ENCODE peak calls at places on chromosomes 16 and 17, in six cellular contexts. I is heart left ventricle, K is pancreas, H is thoracic aorta, L is lower lobe of right lung, G is gastrocnemius medialis. Q is an unnamed sample.

GRCh38 chr16:89949756-89950155 is 1.2 kb downstream of the DEF8 start:
- DNase-seq in I (no peak), K (no peak), H (no peak), L (no peak), G (no peak), Q (no peak)

GRCh38 chr17:21677911-21678310 is 14.4 kb upstream of the KCNJ18 start:
- DNase-seq in I (no peak), K (no peak), H (no peak), L (no peak), G (no peak), Q (no peak)

GRCh38 chr17:3712811-3713463 is 10.8 kb upstream of the HASPIN start:
- DNase-seq in I (no peak), K (no peak), H (no peak), L (no peak), G (no peak), Q (no peak)

GRCh38 chr17:57009737-57010445 is 32.0 kb downstream of the SCPEP1 start:
- DNase-seq in I (no peak), K (peak), H (no peak), L (peak), G (peak), Q (peak)

GRCh38 chr17:44546711-44547606 is 10.3 kb upstream of the FZD2 start:
- DNase-seq in I (no peak), K (no peak), H (no peak), L (no peak), G (no peak), Q (no peak)

GRCh38 chr16:17138801-17139200 is 332.0 kb downstream of the XYLT1 start:
- DNase-seq in I (no peak), K (no peak), H (no peak), L (no peak), G (no peak), Q (no peak)

GRCh38 chr17:48576479-48577309 is 1.5 kb downstream of the HOXB4 start:
- DNase-seq in I (no peak), K (no peak), H (no peak), L (no peak), G (no peak), Q (no peak)

GRCh38 chr17:75830168-75831031 is 13.8 kb downstream of the UNC13D start:
- DNase-seq in I (no peak), K (no peak), H (no peak), L (no peak), G (no peak), Q (no peak)

GRCh38 chr16:9378876-9379275 is 287.4 kb downstream of the HAPSTR1 start:
- DNase-seq in I (no peak), K (no peak), H (no peak), L (no peak), G (no peak), Q (no peak)

GRCh38 chr16:87914812-87915211 is 21.5 kb downstream of the CA5A start:
- DNase-seq in I (no peak), K (no peak), H (no peak), L (no peak), G (no peak), Q (no peak)

GRCh38 chr16:67672739-67673662 is 6.4 kb downstream of the C16orf86 start:
- DNase-seq in I (no peak), K (peak), H (no peak), L (peak), G (peak), Q (peak)

GRCh38 chr16:15790458-15790857 is 66.4 kb downstream of the MYH11 start:
- DNase-seq in I (no peak), K (no peak), H (no peak), L (no peak), G (no peak), Q (no peak)

GRCh38 chr16:61544165-61544564 is 492.1 kb downstream of the CDH8 start:
- DNase-seq in I (no peak), K (no peak), H (no peak), L (no peak), G (no peak), Q (no peak)

GRCh38 chr17:16516594-16517018 is 24.6 kb upstream of the LRRC75A start:
- DNase-seq in I (no peak), K (no peak), H (no peak), L (no peak), G (no peak), Q (peak)

GRCh38 chr17:32723310-32723955 is 153.5 kb downstream of the MYO1D start:
- DNase-seq in I (no peak), K (no peak), H (no peak), L (no peak), G (no peak), Q (no peak)

GRCh38 chr17:71398706-71399620 is 721.9 kb upstream of the SOX9 start:
- DNase-seq in I (no peak), K (no peak), H (no peak), L (no peak), G (no peak), Q (no peak)

GRCh38 chr16:77993111-77993571 is 29.2 kb upstream of the CLEC3A start:
- DNase-seq in I (no peak), K (no peak), H (no peak), L (no peak), G (no peak), Q (no peak)

GRCh38 chr17:6544011-6544370 is 12.4 kb downstream of the PITPNM3 start:
- DNase-seq in I (no peak), K (no peak), H (no peak), L (peak), G (no peak), Q (no peak)

GRCh38 chr16:48054881-48055601 is 100.8 kb downstream of the ABCC12 start:
- DNase-seq in I (no peak), K (peak), H (no peak), L (peak), G (peak), Q (no peak)

GRCh38 chr17:58521680-58522079 is 7.2 kb upstream of the MTMR4 start:
- DNase-seq in I (no peak), K (no peak), H (no peak), L (no peak), G (no peak), Q (no peak)

GRCh38 chr17:63568563-63568962 is 18.3 kb downstream of the DCAF7 start:
- DNase-seq in I (no peak), K (no peak), H (no peak), L (no peak), G (no peak), Q (no peak)

GRCh38 chr16:47258874-47259461 is 115.2 kb upstream of the NETO2 start:
- DNase-seq in I (no peak), K (no peak), H (no peak), L (no peak), G (no peak), Q (no peak)

GRCh38 chr17:65553009-65553645 is 8.3 kb downstream of the AXIN2 start:
- DNase-seq in I (no peak), K (no peak), H (no peak), L (no peak), G (no peak), Q (no peak)
- H3K4me3 ChIP-seq in I (no peak), K (no peak), H (no peak), L (no peak), G (no peak), Q (no peak)

GRCh38 chr17:40526668-40527067 is 25.2 kb upstream of the TNS4 start:
- DNase-seq in I (no peak), K (no peak), H (no peak), L (no peak), G (peak), Q (no peak)
- TF ChIP-seq CTCF in I (no peak), K (no peak), H (no peak), L (no peak), G (no peak), Q (no peak)

GRCh38 chr17:229130-229944 is 47.9 kb upstream of the DOC2B start:
- DNase-seq in I (peak), K (peak), H (no peak), L (no peak), G (no peak), Q (no peak)
- H3K27ac ChIP-seq in I (peak), K (no peak), H (no peak), L (no peak), G (peak), Q (no peak)

GRCh38 chr17:55717898-55718735 is 4.5 kb downstream of the TMEM100 start:
- DNase-seq in I (peak), K (peak), H (no peak), L (peak), G (peak), Q (peak)

GRCh38 chr17:55720917-55721836 is 1.5 kb downstream of the TMEM100 start:
- DNase-seq in I (no peak), K (no peak), H (no peak), L (no peak), G (no peak), Q (no peak)

GRCh38 chr17:55723488-55723848 is 804 bp upstream of the TMEM100 start:
- DNase-seq in I (no peak), K (no peak), H (no peak), L (no peak), G (no peak), Q (no peak)

GRCh38 chr17:55722742-55723487 is at the start of gene TMEM100:
- DNase-seq in I (no peak), K (no peak), H (no peak), L (no peak), G (peak), Q (peak)

GRCh38 chr17:55722016-55722706 is 503 bp downstream of the TMEM100 start:
- DNase-seq in I (no peak), K (no peak), H (no peak), L (no peak), G (no peak), Q (no peak)
- H3K4me3 ChIP-seq in I (peak), K (no peak), H (peak), L (peak), G (peak), Q (peak)

GRCh38 chr17:73711916-73712315 is 67.7 kb upstream of the SDK2 start:
- DNase-seq in I (no peak), K (no peak), H (no peak), L (no peak), G (no peak), Q (no peak)

GRCh38 chr17:73707358-73707757 is 63.1 kb upstream of the SDK2 start:
- DNase-seq in I (no peak), K (no peak), H (no peak), L (no peak), G (no peak), Q (no peak)

GRCh38 chr17:73713136-73713535 is 68.9 kb upstream of the SDK2 start:
- DNase-seq in I (no peak), K (no peak), H (no peak), L (no peak), G (no peak), Q (no peak)

GRCh38 chr17:73711184-73711583 is 66.9 kb upstream of the SDK2 start:
- DNase-seq in I (no peak), K (no peak), H (no peak), L (no peak), G (no peak), Q (no peak)

DNA sequence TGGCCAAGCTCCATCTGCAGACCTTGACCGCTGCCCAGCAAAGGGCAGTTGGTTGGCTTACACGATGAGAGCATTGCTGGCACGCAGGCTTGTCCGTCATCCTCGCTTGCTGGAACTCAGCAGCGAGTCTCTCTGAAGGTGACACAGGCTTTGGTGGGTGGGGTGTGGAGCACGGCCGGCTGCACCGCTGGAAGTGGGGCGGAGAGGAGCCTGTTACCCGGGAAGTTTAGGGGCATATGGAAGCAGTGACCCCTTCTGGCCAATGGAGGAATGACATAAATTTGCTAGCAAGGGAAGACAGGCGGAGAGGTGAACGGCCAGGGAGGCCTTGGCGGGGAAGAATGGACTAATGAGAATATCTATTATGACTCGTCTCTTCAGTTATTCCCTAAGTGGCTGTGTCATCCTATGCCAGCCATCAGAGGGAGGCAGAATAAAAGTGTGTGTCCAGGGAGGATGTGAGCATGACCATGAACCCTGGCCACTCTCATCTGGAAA is 65.9 kb upstream of the SDK2 start:
- DNase-seq in I (peak), K (peak), H (peak), L (no peak), G (no peak), Q (peak)
- TF ChIP-seq CTCF in I (peak), K (peak), H (peak), L (peak), G (peak), Q (peak)

DNA sequence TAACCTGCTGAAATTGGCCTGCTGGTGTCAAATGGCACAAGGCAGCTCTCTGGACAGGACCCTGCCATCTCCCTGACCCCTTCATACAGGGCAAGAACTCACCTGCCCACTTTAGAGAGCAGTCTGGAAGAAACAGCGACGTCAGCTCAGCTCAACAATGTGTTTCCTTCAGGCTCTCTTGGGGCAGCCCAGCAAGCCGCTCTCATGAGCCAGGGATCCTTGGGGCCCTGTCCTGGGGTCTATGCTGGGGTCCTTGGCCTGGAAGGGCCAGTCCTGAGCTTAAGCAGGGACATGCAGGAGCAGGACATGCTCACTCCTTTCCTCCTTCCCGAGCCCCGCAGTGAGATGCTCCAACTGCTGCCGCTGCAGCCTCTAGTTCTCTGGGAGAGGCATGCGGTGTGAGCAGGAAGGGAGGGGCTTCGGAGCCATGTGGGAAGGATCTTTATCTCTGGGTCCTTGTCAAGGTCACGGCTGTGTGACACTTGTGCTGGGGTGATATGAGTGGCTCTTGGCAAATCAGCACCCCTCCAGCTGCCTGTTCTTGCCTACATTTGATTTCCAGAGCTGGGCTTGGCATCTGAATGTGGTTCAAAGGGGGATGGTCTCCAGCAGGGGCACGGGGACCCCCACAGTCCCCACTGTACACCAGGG is 3.4 kb downstream of the C1QTNF1 start:
- DNase-seq in I (peak), K (no peak), H (no peak), L (no peak), G (no peak), Q (no peak)
- H3K27ac ChIP-seq in I (peak), K (no peak), H (peak), L (peak), G (peak), Q (peak)

DNA sequence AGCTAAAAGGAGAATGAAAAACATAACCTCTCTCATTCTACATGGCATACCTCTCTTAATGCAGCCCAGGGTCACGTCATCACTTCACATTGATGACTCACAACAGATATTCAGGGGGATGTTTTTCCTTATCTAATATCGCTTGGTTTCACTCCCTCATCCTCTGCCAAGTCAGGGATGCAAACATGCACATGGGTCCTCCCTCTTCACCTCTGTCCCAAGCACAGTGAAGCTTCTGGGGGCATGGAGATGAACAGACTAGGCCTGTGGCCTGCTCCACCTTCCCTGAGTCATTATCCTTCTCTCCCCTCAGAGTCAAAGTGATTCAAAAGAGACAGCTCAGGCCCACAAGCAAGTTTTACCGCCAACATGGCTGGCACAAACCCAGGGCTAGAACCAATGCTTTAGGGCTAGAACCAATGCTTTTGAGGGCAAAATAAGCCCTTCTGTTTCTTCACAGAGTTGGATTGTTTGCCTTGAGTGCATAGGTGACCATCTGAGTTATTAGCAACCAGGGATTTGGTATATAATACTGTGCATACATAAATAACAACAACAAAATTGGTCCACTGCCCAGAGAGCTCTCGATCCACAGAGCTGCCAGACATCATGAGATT is 2.2 kb upstream of the MT2A start:
- DNase-seq in I (no peak), K (no peak), H (no peak), L (no peak), G (no peak), Q (peak)
- H3K4me3 ChIP-seq in I (no peak), K (no peak), H (no peak), L (no peak), G (no peak), Q (no peak)

DNA sequence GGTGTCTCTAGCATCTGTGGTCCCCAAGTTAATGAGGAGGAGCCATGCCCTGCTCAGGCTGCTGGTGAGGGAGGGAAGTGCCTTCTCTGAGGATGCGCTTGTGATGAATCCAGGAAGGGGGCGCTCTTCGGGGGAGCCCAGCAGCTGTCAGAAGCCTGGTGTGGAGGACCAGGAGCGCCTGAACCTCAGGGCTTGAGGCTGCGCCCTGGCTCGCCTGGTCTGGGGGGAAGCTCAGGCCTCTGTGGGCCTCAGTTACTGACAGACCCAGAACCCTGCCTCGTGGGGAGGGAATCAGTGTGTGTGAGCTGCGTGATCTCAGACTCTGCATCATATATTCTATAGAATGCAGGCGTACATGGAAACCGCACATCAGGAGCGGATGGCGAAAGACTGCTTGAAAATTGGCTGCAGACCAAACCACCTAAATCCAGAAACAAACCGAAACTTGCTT is 126.1 kb downstream of the SEC14L1 start:
- DNase-seq in I (no peak), K (no peak), H (no peak), L (no peak), G (no peak), Q (no peak)
- TF ChIP-seq CTCF in I (no peak), K (no peak), H (no peak), L (no peak), G (no peak), Q (no peak)

GRCh38 chr16:86584726-86585721 is 6.7 kb downstream of the FOXL1 start:
- DNase-seq in I (no peak), K (no peak), H (no peak), L (no peak), G (no peak), Q (no peak)
- H3K27ac ChIP-seq in I (peak), K (no peak), H (peak), L (no peak), G (no peak), Q (peak)

DNA sequence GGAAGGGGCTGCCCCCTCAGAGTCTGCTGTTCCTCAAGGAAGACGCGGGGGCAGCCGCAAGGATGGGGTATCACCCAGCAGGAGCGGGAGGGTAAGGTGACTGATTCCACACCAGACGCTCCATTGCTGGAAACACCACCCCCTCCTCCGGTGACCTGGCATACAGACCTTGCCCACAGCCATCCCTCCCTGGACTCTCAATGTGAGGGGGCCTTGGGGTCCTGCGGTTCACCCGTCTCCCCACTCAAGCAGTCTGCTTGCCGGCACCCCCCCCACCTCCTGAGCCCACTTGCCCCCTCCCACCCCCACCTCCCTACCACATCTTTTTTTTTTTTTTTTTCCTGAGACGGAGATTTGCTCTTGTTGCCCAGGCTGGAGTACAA is 12.1 kb upstream of the HS3ST6 start:
- DNase-seq in I (no peak), K (no peak), H (no peak), L (no peak), G (no peak), Q (no peak)
- H3K4me3 ChIP-seq in I (no peak), K (no peak), H (no peak), L (no peak), G (no peak), Q (no peak)

Q was measured in right atrium auricular region.